ENCODE peak calls at places on chromosomes 2 and 18, in four cellular contexts. G is H1, C is K562, H is GM12878. F is an unnamed sample.

GRCh38 chr2:180222642-180223041 is 215.5 kb upstream of the CWC22 start:
- DNase-seq in C (no peak), H (no peak), G (no peak), F (no peak)

GRCh38 chr2:106566050-106566449 is 78.9 kb downstream of the CD8B2 start:
- DNase-seq in H (no peak), G (no peak), C (no peak), F (no peak)

GRCh38 chr2:88187038-88187676 is 17.0 kb downstream of the THNSL2 start:
- DNase-seq in C (peak), H (no peak), G (peak), F (peak)

GRCh38 chr2:120204022-120204405 is 19.2 kb downstream of the TMEM185B start:
- DNase-seq in H (no peak), C (peak), G (no peak), F (no peak)

GRCh38 chr2:162013514-162014205 is 60.4 kb downstream of the DPP4 start:
- DNase-seq in H (no peak), G (no peak), C (no peak), F (no peak)

GRCh38 chr2:237806334-237806733 is 7.8 kb downstream of the RBM44 start:
- DNase-seq in H (no peak), G (no peak), C (no peak), F (no peak)

GRCh38 chr2:68367918-68368656 is 3.0 kb downstream of the PLEK start:
- DNase-seq in H (no peak), G (no peak), C (no peak), F (no peak)

GRCh38 chr2:99643824-99644787 is 154.3 kb upstream of the REV1 start:
- DNase-seq in C (no peak), G (no peak), H (no peak), F (no peak)

GRCh38 chr2:225889452-225889851 is 489.9 kb downstream of the NYAP2 start:
- DNase-seq in G (no peak), C (no peak), H (no peak), F (peak)

GRCh38 chr2:188324067-188324466 is 32.4 kb downstream of the GULP1 start:
- DNase-seq in G (no peak), H (no peak), C (no peak), F (no peak)

GRCh38 chr2:26961603-26962184 is 8.7 kb upstream of the MAPRE3 start:
- DNase-seq in C (peak), G (peak), H (peak), F (peak)

GRCh38 chr2:241636983-241637232 is at the start of gene THAP4:
- DNase-seq in H (no peak), C (peak), G (no peak), F (no peak)

DNA sequence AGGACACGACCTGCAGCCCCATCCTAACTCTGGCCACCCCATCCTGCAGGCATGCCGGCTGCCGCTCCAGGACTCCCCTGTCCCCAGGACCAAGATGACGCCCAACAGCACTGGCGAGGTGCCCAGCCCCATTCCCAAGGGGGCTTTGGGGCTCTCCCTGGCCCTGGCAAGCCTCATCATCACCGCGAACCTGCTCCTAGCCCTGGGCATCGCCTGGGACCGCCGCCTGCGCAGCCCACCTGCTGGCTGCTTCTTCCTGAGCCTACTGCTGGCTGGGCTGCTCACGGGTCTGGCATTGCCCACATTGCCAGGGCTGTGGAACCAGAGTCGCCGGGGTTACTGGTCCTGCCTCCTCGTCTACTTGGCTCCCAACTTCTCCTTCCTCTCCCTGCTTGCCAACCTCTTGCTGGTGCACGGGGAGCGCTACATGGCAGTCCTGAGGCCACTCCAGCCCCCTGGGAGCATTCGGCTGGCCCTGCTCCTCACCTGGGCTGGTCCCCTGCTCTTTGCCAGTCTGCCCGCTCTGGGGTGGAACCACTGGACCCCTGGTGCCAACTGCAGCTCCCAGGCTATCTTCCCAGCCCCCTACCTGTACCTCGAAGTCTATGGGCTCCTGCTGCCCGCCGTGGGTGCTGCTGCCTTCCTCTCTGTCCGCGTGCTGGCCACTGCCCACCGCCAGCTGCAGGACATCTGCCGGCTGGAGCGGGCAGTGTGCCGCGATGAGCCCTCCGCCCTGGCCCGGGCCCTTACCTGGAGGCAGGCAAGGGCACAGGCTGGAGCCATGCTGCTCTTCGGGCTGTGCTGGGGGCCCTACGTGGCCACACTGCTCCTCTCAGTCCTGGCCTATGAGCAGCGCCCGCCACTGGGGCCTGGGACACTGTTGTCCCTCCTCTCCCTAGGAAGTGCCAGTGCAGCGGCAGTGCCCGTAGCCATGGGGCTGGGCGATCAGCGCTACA is 2.1 kb downstream of the GPBAR1 start:
- DNase-seq in H (no peak), G (no peak), C (no peak), F (no peak)
- TF ChIP-seq EGR1 in H (no peak), G (no peak), C (no peak), F (no peak)

GRCh38 chr2:173185437-173185836 is 109.8 kb downstream of the MAP3K20 start:
- DNase-seq in C (no peak), H (no peak), G (no peak), F (no peak)

GRCh38 chr2:173184031-173185004 is 108.7 kb downstream of the MAP3K20 start:
- DNase-seq in G (no peak), C (no peak), H (no peak), F (peak)

DNA sequence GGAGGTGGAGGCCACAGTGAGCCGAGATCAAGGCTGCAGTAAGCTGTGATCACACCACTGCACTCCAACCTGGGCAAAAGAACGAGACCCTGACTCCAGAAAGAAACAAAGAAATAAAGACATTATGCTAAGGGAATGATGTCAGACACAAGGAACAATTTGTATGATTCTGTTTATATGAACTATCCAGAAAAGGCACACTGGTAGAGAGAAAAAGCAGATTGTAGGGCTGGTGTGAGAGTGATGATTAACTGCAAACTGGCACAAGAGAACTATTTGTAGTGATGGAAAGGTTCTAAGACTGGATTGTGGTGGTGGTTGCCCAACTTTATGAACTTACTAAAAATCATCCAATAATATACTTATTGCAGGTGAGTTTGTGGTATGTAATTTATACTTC is 106.3 kb downstream of the MAP3K20 start:
- DNase-seq in G (no peak), C (no peak), H (no peak), F (no peak)
- TF ChIP-seq POLR2AphosphoS5 in G (no peak), C (no peak), H (no peak), F (no peak)

GRCh38 chr18:23619388-23619873 is 33.1 kb upstream of the NPC1 start:
- DNase-seq in G (no peak), H (no peak), C (no peak), F (no peak)
- TF ChIP-seq CEBPB in G (no peak), H (no peak), C (no peak), F (no peak)

DNA sequence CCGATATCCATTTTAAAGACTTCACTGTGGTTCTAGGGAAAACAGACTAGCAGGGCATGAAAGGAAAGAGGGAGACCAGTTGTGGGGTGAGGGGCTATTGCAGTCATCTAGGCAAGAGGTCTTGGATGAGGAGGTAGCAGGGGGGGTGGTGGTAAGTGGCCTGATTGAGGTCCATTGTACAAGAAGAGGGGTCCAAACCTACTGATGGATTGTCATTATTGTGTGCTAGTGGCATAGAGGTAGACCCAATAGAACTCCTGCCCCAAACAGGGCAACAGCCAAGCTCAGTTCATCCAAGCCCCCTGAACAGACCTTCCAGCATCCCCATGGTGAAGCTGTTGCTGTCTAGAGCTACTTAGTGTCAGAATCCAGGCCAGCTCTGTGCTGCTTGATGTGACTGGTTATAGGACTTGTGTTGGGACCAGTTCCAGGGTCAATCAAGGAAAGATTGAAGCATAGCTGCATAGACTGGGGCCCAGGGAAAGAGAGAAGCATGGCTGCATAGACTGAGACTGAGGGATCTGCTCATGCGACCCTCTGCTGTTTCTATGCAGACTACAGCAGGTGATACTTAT is 7.0 kb downstream of the ASAP2 start:
- DNase-seq in C (no peak), H (no peak), G (no peak), F (no peak)
- TF ChIP-seq EGR1 in C (no peak), H (no peak), G (no peak), F (no peak)

GRCh38 chr2:74457549-74458131 is 598 bp upstream of the WBP1 start:
- DNase-seq in H (no peak), C (no peak), G (peak), F (no peak)
- TF ChIP-seq POLR2AphosphoS5 in H (peak), C (no peak), G (no peak), F (peak)

DNA sequence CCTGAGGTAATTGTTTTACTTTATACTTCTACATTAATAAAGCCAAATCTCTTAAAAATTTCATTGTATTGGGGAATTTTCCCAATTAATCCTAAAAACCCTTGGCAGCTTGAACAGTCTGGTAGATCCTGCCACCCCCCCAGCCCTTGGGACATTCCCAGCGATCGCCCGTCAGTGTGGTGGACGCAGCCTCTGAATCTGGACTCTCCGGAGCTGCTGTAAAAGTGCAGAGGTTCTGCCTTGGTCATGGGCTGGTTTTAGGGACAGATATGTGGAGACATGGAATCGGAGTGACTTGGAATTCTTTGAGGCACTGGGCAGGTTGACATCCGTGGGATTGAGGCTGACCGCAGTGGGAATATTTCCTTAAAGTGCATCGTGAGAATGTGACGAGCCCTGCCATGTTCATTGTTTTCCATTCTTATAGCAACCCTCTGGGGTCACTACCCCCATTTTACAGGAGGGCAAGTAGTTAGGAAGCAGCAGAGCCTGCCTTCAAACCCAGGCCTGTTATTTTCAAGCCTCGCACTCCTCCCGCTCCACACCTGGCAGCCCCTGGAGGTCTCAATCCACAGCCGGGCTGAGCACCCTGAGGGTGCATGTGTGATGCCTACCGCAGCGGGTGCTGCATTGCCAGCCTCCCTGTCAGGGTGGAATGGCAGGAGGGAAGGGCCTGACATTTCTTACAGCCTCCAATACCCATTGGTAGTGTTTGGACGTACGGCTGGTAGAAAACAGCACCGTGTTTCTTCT is 6.5 kb downstream of the EMILIN2 start:
- DNase-seq in C (no peak), H (no peak), G (no peak), F (no peak)
- TF ChIP-seq CEBPB in C (no peak), H (no peak), G (no peak), F (no peak)

GRCh38 chr18:48942554-48943261 is 8.1 kb downstream of the SMAD7 start:
- DNase-seq in H (no peak), C (no peak), G (no peak), F (peak)

GRCh38 chr18:48942086-48942485 is 8.7 kb downstream of the SMAD7 start:
- DNase-seq in G (no peak), C (no peak), H (no peak), F (no peak)

GRCh38 chr18:48939368-48940097 is 11.2 kb downstream of the SMAD7 start:
- DNase-seq in C (no peak), G (no peak), H (no peak), F (no peak)

GRCh38 chr18:48941672-48942071 is 9.1 kb downstream of the SMAD7 start:
- DNase-seq in G (no peak), H (no peak), C (no peak), F (no peak)

DNA sequence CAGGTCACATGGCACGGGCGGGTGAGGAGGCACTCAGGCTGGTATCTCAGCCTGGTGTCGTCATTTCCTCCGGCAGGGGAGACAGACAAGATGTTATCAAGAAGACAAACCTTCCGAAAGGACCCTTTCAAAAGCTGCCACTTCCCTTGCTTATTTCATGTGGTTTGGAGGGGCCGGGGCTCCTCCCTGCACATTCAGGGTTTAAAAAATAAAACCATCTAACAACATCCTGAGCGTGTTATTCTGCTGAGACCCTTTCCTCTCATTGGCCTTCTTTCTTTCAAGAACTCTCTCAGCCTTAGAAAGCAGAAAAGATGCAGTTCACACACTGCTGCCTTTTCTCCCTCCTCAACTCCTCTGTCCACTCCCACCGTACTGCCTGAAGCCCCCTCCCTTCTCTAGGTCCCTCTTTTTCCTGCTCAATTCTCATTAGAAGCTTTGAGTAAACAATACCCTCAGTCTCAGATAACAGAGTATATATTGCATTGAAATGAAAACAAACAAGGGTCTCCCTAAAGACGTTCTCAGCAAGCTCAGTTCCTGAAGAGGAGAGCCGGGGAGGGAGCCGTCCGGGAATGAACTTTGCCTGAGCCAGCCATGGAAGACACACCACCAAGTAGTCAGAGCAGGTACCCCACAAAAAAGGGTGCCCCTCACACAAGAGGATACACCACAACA is 9.8 kb downstream of the SMAD7 start:
- DNase-seq in C (no peak), G (no peak), H (peak), F (no peak)
- TF ChIP-seq EGR1 in C (no peak), G (no peak), H (no peak), F (no peak)